ENCODE peak calls at places on chromosomes 11 and 22, in six cellular contexts. M, A, H, F, V and D are unnamed samples.

GRCh38 chr11:129285387-129285786 is 90.3 kb upstream of the BARX2 start:
- DNase-seq in M (no peak), A (no peak), H (no peak), F (no peak), V (no peak), D (no peak)

GRCh38 chr22:44693756-44694155 is 8.2 kb upstream of the PRR5 start:
- DNase-seq in M (no peak), A (no peak), H (no peak), F (no peak), V (no peak), D (no peak)

GRCh38 chr11:36746886-36747710 is 149.1 kb upstream of the RAG2 start:
- DNase-seq in M (peak), A (peak), H (peak), F (peak), V (peak), D (peak)

GRCh38 chr11:1531961-1532586 is 40.0 kb downstream of the DUSP8 start:
- DNase-seq in M (no peak), A (no peak), H (no peak), F (no peak), V (no peak), D (no peak)

GRCh38 chr22:27116295-27116694 is 458.9 kb downstream of the MIAT start:
- DNase-seq in M (no peak), A (no peak), H (no peak), F (no peak), V (no peak), D (no peak)

GRCh38 chr11:97136067-97136466 is 746.3 kb downstream of the JRKL start:
- DNase-seq in M (no peak), A (no peak), H (no peak), F (no peak), V (no peak), D (no peak)

GRCh38 chr22:28019881-28020861 is 101.1 kb upstream of the PITPNB start:
- DNase-seq in M (peak), A (peak), H (peak), F (peak), V (peak), D (no peak)

GRCh38 chr11:76794371-76795284 is 11.5 kb downstream of the TSKU start:
- DNase-seq in M (no peak), A (peak), H (no peak), F (no peak), V (no peak), D (no peak)

GRCh38 chr11:90204832-90205646 is 17.8 kb downstream of the CHORDC1 start:
- DNase-seq in M (peak), A (no peak), H (peak), F (peak), V (peak), D (peak)

GRCh38 chr11:71218789-71219499 is 33.4 kb downstream of the SHANK2 start:
- DNase-seq in M (no peak), A (no peak), H (no peak), F (no peak), V (no peak), D (no peak)

GRCh38 chr11:44301856-44302231 is 8.1 kb downstream of the ALX4 start:
- DNase-seq in M (no peak), A (no peak), H (peak), F (peak), V (peak), D (no peak)

GRCh38 chr11:114395776-114396175 is 4.5 kb downstream of the C11orf71 start:
- DNase-seq in M (no peak), A (peak), H (no peak), F (no peak), V (no peak), D (no peak)

GRCh38 chr11:2789331-2789730 is 89.5 kb upstream of the KCNQ1OT1 start:
- DNase-seq in M (no peak), A (no peak), H (no peak), F (no peak), V (no peak), D (no peak)

GRCh38 chr11:124481365-124482323 is 36.1 kb upstream of the OR8B8 start:
- DNase-seq in M (no peak), A (peak), H (no peak), F (peak), V (peak), D (peak)

GRCh38 chr11:2434008-2434407 is 10.3 kb downstream of the TRPM5 start:
- DNase-seq in M (no peak), A (no peak), H (no peak), F (no peak), V (no peak), D (no peak)

GRCh38 chr22:24021304-24021703 is 10.2 kb downstream of the CABIN1 start:
- DNase-seq in M (no peak), A (no peak), H (no peak), F (no peak), V (no peak), D (no peak)

GRCh38 chr11:129204439-129204838 is 12.3 kb upstream of the ARHGAP32 start:
- DNase-seq in M (no peak), A (no peak), H (no peak), F (no peak), V (no peak), D (no peak)

GRCh38 chr11:117715801-117716200 is 81.2 kb downstream of the DSCAML1 start:
- DNase-seq in M (no peak), A (no peak), H (no peak), F (no peak), V (no peak), D (no peak)